ENCODE peak calls at places on chromosomes 3 and 15, in five cellular contexts. One of them, this sample, is unnamed.
A peak's percentile ranks its signal among the peaks of the same experiment; 100 is the strongest.

GRCh38 chr3:126371096-126371705 is 14.0 kb upstream of the KLF15 start:
- DNase-seq in A549: no peak
- DNase-seq in HepG2: no peak
- DNase-seq in H1: no peak
- DNase-seq in K562: no peak
- DNase-seq in this sample: no peak

GRCh38 chr3:42118762-42119361 is 27.7 kb downstream of the TRAK1 start:
- DNase-seq in A549: peak; percentile 72
- DNase-seq in HepG2: peak; percentile 74
- DNase-seq in H1: peak; percentile 19
- DNase-seq in K562: peak; percentile 49
- DNase-seq in this sample: peak; percentile 71

GRCh38 chr3:51712511-51712931 is 5.7 kb downstream of the GRM2 start:
- DNase-seq in A549: no peak
- DNase-seq in HepG2: no peak
- DNase-seq in H1: no peak
- DNase-seq in K562: no peak
- DNase-seq in this sample: no peak

GRCh38 chr3:38950585-38950984 is 101.2 kb downstream of the SCN11A start:
- DNase-seq in A549: no peak
- DNase-seq in HepG2: no peak
- DNase-seq in H1: no peak
- DNase-seq in K562: no peak
- DNase-seq in this sample: no peak

GRCh38 chr3:121885386-121885785 is 8.8 kb upstream of the SLC15A2 start:
- DNase-seq in A549: no peak
- DNase-seq in HepG2: no peak
- DNase-seq in H1: no peak
- DNase-seq in K562: no peak
- DNase-seq in this sample: no peak

GRCh38 chr3:172658344-172659245 is 52.3 kb downstream of the NCEH1 start:
- DNase-seq in A549: peak; percentile 47
- DNase-seq in HepG2: peak; percentile 94
- DNase-seq in H1: no peak
- DNase-seq in K562: peak; percentile 10
- DNase-seq in this sample: no peak

GRCh38 chr15:100060276-100060926 is 281.4 kb downstream of the ADAMTS17 start:
- DNase-seq in A549: no peak
- DNase-seq in HepG2: no peak
- DNase-seq in H1: no peak
- DNase-seq in K562: no peak
- DNase-seq in this sample: no peak

GRCh38 chr3:66276705-66277274 is 56.0 kb downstream of the SLC25A26 start:
- DNase-seq in A549: peak; percentile 4
- DNase-seq in HepG2: peak; percentile 55
- DNase-seq in H1: peak; percentile 7
- DNase-seq in K562: peak; percentile 7
- DNase-seq in this sample: no peak

GRCh38 chr3:64443553-64444331 is 218.5 kb upstream of the PRICKLE2 start:
- DNase-seq in A549: no peak
- DNase-seq in HepG2: no peak
- DNase-seq in H1: no peak
- DNase-seq in K562: no peak
- DNase-seq in this sample: no peak

DNA sequence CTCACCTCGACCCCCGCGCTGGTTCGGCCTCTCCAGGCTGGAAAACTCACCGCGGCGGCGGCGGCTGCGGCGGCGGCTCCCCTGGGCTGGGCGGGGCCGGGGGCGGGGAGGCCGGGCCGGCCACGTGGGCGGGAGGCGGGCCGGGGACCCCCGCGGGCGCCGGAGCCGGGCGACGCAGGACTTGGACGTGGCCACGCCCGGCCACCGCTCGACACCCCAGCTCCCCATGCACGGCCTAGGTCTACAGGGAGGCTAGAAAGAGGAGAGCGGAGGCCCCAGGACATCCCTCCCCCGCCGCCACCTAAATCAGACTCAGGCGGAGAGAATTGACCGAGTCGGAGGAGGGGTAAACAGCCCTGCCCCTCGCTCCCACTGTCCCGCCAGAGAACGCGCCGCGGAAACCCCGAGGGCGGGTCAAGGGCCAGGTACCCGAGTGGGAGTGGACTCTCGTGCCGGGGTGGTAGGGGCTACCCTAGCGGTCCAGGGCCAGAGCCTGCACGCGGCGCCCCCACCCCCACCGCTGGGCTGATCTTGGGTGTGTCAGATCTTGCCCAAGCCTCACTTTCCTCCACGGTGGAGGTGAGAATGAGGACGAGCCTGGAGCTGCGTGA is 18.9 kb downstream of the SPATA12 start:
- DNase-seq in A549: peak; percentile 47
- DNase-seq in HepG2: peak; percentile 28
- DNase-seq in H1: no peak
- DNase-seq in K562: peak; percentile 90
- DNase-seq in this sample: no peak
- TF ChIP-seq HDAC2 in A549: no peak
- TF ChIP-seq HDAC2 in HepG2: no peak
- TF ChIP-seq HDAC2 in H1: no peak
- TF ChIP-seq HDAC2 in K562: no peak
- TF ChIP-seq HDAC2 in this sample: no peak

GRCh38 chr15:36802861-36803531 is 223.6 kb downstream of the CDIN1 start:
- DNase-seq in A549: no peak
- DNase-seq in HepG2: no peak
- DNase-seq in H1: no peak
- DNase-seq in K562: no peak
- DNase-seq in this sample: no peak
- TF ChIP-seq HDAC2 in A549: no peak
- TF ChIP-seq HDAC2 in HepG2: no peak
- TF ChIP-seq HDAC2 in H1: no peak
- TF ChIP-seq HDAC2 in K562: no peak
- TF ChIP-seq HDAC2 in this sample: no peak

GRCh38 chr3:174170248-174170647 is 688.9 kb upstream of the NAALADL2 start:
- DNase-seq in A549: no peak
- DNase-seq in HepG2: no peak
- DNase-seq in H1: no peak
- DNase-seq in K562: no peak
- DNase-seq in this sample: no peak
- TF ChIP-seq HDAC2 in A549: no peak
- TF ChIP-seq HDAC2 in HepG2: no peak
- TF ChIP-seq HDAC2 in H1: no peak
- TF ChIP-seq HDAC2 in K562: no peak
- TF ChIP-seq HDAC2 in this sample: no peak

DNA sequence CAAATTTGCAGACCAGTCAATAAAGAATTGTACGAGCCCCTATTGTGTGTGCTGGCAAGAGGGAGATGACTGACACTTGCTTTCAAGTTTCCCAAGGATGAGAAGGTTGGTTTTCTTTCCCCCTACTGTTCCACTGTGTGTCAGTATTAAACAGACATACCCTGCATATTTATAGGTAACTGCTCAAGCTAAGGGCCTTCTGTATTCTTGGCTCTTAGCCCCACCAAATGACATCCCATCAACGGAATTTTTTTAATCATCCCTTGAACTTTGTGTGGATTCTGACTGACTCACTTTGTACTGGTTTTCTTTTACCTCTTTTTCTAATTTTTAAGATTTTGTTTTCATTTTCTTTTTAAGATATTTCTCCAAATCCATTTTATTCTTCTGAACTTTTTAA is 60.6 kb upstream of the GYG1 start:
- DNase-seq in A549: no peak
- DNase-seq in HepG2: no peak
- DNase-seq in H1: no peak
- DNase-seq in K562: no peak
- DNase-seq in this sample: no peak
- TF ChIP-seq HDAC2 in A549: no peak
- TF ChIP-seq HDAC2 in HepG2: no peak
- TF ChIP-seq HDAC2 in H1: no peak
- TF ChIP-seq HDAC2 in K562: no peak
- TF ChIP-seq HDAC2 in this sample: no peak

DNA sequence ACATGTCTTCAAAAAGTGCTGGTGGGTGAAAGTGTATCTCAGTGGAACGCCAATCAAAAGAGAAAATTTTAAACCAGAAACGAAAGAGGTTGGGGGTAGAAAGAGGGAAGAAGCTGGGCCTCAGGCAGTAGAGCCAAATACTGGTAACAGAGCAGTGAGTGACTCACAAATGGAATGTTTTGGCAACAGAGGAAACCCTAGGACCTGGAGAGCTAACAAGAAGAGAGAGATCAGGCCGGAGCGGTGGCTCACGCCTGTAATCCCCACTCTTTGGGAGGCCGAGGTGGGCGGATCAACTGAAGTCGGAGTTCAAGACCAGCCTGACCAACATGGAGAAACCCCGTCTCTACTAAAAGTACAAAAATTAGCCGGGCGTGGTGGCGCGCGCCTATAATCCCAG is 450.8 kb upstream of the NAALADL2 start:
- DNase-seq in A549: peak; percentile 15
- DNase-seq in HepG2: no peak
- DNase-seq in H1: no peak
- DNase-seq in K562: no peak
- DNase-seq in this sample: no peak
- TF ChIP-seq HDAC2 in A549: no peak
- TF ChIP-seq HDAC2 in HepG2: no peak
- TF ChIP-seq HDAC2 in H1: no peak
- TF ChIP-seq HDAC2 in K562: no peak
- TF ChIP-seq HDAC2 in this sample: no peak

This sample was measured in GM12878.